ENCODE peak calls at places on chromosomes 4 and X, in nine cellular contexts. Q, P, I, W, H, D, Y, X and L are unnamed samples. For H3K4me1, the result is how much of the 10 kb centered on the place peaks cover.

GRCh38 chrX:128619490-128619889 is 567.3 kb upstream of the ACTRT1 start:
- DNase-seq in I (no peak), Q (no peak), D (no peak), H (no peak), X (no peak), Y (no peak), P (no peak), W (no peak), L (no peak)

GRCh38 chrX:149629730-149630387 is 1.7 kb downstream of the TMEM185A start:
- DNase-seq in P (no peak), Y (no peak), I (no peak), D (no peak), X (no peak), H (no peak), Q (no peak), W (no peak), L (no peak)

GRCh38 chrX:68632491-68632890 is 15.0 kb upstream of the STARD8 start:
- DNase-seq in W (no peak), X (no peak), P (no peak), Q (no peak), H (no peak), D (no peak), I (no peak), Y (no peak), L (no peak)

GRCh38 chrX:101206471-101206870 is 13.1 kb upstream of the DRP2 start:
- DNase-seq in X (peak), W (no peak), H (no peak), P (peak), Q (no peak), I (no peak), D (no peak), Y (no peak), L (no peak)

GRCh38 chr4:94803181-94803580 is 45.4 kb downstream of the BMPR1B start:
- DNase-seq in Y (no peak), D (no peak), H (no peak), I (no peak), P (no peak), W (no peak), Q (no peak), X (peak), L (no peak)

GRCh38 chr4:10093801-10094552 is 22.6 kb downstream of the WDR1 start:
- DNase-seq in P (peak), W (peak), H (no peak), D (no peak), I (no peak), X (peak), Y (no peak), Q (peak), L (peak)

GRCh38 chr4:188423039-188423438 is 283.8 kb downstream of the TRIML1 start:
- DNase-seq in Y (no peak), P (no peak), H (no peak), I (no peak), W (no peak), D (no peak), Q (no peak), X (no peak), L (no peak)

GRCh38 chr4:151955721-151956340 is 195.0 kb upstream of the GATB start:
- DNase-seq in Q (no peak), X (no peak), I (no peak), Y (no peak), P (peak), H (no peak), W (no peak), D (no peak), L (no peak)

GRCh38 chr4:141307241-141307689 is 86.6 kb downstream of the ZNF330 start:
- DNase-seq in I (peak), Y (peak), H (peak), P (peak), D (peak), Q (peak), W (peak), X (peak), L (peak)

GRCh38 chr4:120763650-120764049 is 158.9 kb downstream of the PRDM5 start:
- DNase-seq in X (no peak), I (no peak), Q (no peak), W (no peak), P (no peak), H (no peak), Y (no peak), D (no peak), L (no peak)

GRCh38 chrX:810186-810585 is 179.6 kb downstream of the SHOX start:
- DNase-seq in Y (no peak), I (peak), H (no peak), Q (no peak), X (no peak), W (no peak), D (no peak), P (no peak), L (no peak)

DNA sequence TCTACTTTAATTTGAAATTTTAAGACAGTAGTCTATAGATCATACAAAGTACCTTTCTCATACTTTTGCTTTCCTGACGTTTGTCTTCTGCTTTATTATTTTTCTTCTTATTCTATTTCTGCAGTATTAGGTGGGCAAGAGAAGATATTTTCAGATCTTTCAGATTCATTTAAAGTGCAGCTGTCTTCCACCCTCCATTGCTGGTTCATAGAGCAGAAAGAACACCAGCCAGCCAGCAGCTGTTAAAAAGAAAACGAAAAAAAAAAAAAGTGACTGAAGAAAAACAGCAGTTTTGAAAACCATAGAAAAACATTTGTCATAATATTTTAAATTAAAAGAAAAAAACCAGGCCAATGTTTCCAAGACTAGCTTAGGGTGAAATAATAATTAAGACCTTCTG is 42.9 kb downstream of the SMAD1 start:
- DNase-seq in W (no peak), I (no peak), H (no peak), D (no peak), X (no peak), Q (no peak), Y (no peak), P (no peak), L (no peak)
- H3K27ac ChIP-seq in W (no peak), I (no peak), H (peak), D (no peak), X (no peak), Q (peak), Y (no peak), P (no peak), L (no peak)

DNA sequence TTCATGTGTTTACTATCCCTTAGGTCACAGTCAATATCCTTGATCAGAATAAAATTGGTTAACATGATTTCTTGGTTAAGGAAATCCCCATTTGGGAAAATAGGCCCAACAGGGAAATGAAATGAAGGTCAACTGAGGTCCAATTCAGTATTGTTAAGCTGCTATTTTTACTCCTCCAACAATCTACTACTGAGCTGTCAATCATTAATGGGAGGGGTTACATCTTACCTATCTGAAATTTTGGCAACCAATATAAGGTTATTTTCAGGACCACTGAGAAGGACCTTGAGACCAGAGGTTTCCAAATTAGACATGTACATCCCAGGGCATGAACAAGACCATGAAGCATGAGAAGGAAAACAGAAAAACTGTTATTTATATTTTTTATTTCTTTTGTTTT is 64.2 kb upstream of the ALG13 start:
- DNase-seq in W (no peak), H (no peak), X (no peak), D (no peak), Y (no peak), I (no peak), Q (no peak), P (no peak), L (no peak)
- H3K4me1 ChIP-seq in W (under half), H (under half), X (under half), D (under half), Y (under half), I (under half), Q (under half), P (under half), L (under half)

DNA sequence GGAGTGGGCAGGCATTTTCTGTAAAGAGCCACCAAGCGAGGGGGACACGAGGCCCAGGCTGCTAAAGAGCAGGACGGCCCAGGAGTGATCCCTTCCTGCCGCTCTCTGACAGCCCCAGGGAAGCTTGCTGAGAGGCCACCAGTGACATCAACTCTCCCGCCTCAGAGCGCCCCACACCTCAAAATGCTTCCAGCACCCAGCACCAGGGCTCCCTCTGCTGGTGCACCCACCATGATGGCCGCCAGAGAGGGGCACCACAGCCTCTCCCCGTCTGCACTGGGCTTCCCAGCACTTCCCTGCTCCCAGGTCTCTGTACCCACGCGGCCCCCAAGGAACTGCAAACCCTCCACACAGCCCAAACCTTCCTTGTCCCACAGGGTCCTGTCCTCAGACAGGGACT is 40.4 kb downstream of the GAK start:
- DNase-seq in Y (no peak), P (no peak), W (no peak), Q (no peak), I (no peak), H (no peak), X (peak), D (no peak), L (no peak)
- TF ChIP-seq CTCF in Y (no peak), P (peak), W (no peak), Q (no peak), I (no peak), H (no peak), X (peak), D (no peak), L (no peak)

DNA sequence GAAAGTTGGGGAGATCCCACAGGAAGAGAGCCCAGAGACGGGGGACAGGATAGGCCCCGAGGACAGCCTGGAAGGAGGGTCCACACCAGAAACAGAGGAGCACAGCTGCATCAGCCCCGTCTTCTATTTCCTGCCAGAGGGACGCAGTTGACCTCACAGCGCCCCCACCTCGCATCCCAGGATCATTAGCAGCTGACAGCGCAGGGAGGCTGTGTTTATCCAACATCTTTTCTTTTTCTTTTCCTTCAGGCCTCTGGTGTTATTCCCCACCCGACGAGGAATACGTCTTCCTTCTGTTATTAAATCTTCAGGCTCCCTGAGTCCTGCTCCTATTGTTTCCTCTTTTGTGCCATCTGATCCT is 75.4 kb downstream of the DCHS2 start:
- DNase-seq in X (peak), H (peak), Y (no peak), Q (peak), D (peak), P (peak), I (no peak), W (no peak), L (peak)
- H3K27ac ChIP-seq in X (no peak), H (peak), Y (no peak), Q (peak), D (no peak), P (no peak), I (peak), W (peak), L (peak)

GRCh38 chr4:88280228-88280795 is 4.0 kb downstream of the PPM1K start:
- DNase-seq in I (no peak), Q (no peak), Y (no peak), W (no peak), X (no peak), P (no peak), D (peak), H (no peak), L (no peak)
- H3K4me1 ChIP-seq in I (under half), Q (under half), Y (half or more), W (under half), X (under half), P (under half), D (under half), H (under half), L (under half)

GRCh38 chrX:105552395-105552794 is 269.9 kb upstream of the NRK start:
- DNase-seq in Y (no peak), W (no peak), Q (no peak), I (no peak), X (peak), D (no peak), P (peak), H (no peak), L (no peak)
- TF ChIP-seq CTCF in Y (no peak), W (no peak), Q (no peak), I (no peak), X (no peak), D (no peak), P (no peak), H (no peak), L (no peak)

DNA sequence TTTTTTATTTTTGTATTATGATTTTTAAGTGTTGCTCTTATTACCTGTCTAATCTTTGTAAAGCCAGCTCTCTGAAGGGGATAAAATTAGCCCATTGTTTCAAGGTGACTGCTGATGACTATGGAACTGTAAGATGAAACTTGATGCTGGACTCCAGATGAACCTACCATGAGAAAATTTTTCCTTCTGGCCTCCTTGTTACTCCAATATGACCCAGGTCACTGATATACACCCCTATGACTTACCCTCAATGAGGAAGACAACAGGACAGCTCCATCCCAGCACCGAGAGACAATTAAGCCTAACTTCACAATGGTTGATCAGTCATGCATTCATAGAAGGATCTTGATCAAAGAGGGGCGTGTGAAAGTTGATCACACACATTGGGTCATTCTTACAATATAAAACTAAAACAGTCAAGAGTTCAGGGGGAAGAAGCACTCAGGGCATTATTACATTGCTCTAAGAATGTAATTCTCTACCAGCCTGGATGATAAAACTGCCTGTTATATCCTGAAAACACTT is 230.8 kb upstream of the AGTR2 start:
- DNase-seq in D (no peak), P (no peak), I (no peak), Q (no peak), H (no peak), X (no peak), W (no peak), Y (no peak), L (no peak)
- H3K27ac ChIP-seq in D (no peak), P (no peak), I (no peak), Q (no peak), H (no peak), X (no peak), W (no peak), Y (no peak), L (no peak)

GRCh38 chr4:173256825-173257224 is 77.3 kb downstream of the HMGB2 start:
- DNase-seq in P (no peak), I (no peak), X (no peak), Y (no peak), Q (no peak), W (no peak), D (no peak), H (no peak), L (no peak)
- H3K4me1 ChIP-seq in P (under half), I (under half), X (under half), Y (under half), Q (under half), W (under half), D (under half), H (under half), L (under half)

GRCh38 chrX:7552758-7553157 is 290.2 kb upstream of the VCX start:
- DNase-seq in X (no peak), W (no peak), H (no peak), I (no peak), Q (no peak), Y (no peak), D (no peak), P (no peak), L (no peak)
- TF ChIP-seq CTCF in X (no peak), W (no peak), H (no peak), I (no peak), Q (no peak), Y (no peak), D (no peak), P (no peak), L (no peak)

DNA sequence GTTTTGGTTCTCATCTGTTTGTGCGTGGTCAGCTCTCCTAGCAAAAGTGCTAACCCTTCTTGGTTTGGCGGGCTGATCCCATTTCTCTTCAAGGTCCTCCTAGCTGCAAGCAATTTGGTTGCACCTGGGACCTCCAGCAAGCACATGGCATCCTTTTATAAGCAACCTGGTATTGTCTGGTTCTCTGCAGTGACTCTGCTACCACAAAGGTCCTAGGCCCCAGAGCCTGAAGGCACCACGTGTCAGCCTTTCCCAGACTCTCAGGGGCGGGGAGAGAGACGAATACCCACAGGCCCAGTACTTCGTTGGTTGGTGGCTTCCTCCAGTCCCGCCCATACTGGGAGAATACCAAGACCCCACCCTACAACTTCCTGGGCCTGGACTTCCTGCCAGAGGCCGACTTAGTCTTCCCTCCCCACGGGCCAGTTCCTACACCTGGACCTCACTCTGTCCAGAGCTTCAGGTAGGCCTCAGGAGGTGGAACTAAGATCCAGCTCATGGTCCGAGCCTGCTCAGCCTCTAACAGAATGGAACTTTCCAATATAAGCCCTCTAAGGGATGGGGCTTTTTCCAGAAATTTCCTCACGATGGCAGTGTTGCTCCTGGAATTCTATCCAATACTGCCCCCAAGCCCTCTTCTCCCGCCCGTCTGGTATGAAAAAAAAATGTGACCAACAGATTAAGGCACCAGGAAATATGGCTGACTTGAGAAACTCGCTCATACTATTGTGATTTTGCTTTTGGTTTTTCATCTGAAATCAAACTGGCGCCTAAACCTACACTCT is 192.5 kb upstream of the STK26 start:
- DNase-seq in P (peak), D (peak), X (peak), W (peak), Q (peak), Y (no peak), H (peak), I (peak), L (peak)
- H3K27ac ChIP-seq in P (no peak), D (peak), X (peak), W (peak), Q (peak), Y (no peak), H (peak), I (peak), L (peak)